ENCODE peak calls at places on chromosomes 6 and 20, in four cellular contexts. X is posterior cingulate gyrus, S is nephron progenitor cell, K is HS-5. L is an unnamed sample.

GRCh38 chr6:119140471-119141165 is 62.2 kb upstream of the FAM184A start:
- DNase-seq in X (no peak), S (no peak), K (no peak), L (no peak)

GRCh38 chr6:72530152-72530551 is 91.7 kb upstream of the KCNQ5 start:
- DNase-seq in X (no peak), S (no peak), K (no peak), L (no peak)

GRCh38 chr6:90375681-90376439 is 79.2 kb upstream of the BACH2 start:
- DNase-seq in X (no peak), S (no peak), K (peak), L (peak)

GRCh38 chr20:61185841-61186601 is 66.0 kb upstream of the CDH4 start:
- DNase-seq in X (no peak), S (no peak), K (peak), L (peak)

GRCh38 chr6:75157336-75157735 is 48.5 kb downstream of the COL12A1 start:
- DNase-seq in X (no peak), S (no peak), K (no peak), L (no peak)

GRCh38 chr6:111484655-111484974 is 1.6 kb upstream of the REV3L start:
- DNase-seq in X (no peak), S (no peak), K (no peak), L (peak)

GRCh38 chr6:43378631-43379030 is 9.2 kb upstream of the ZNF318 start:
- DNase-seq in X (no peak), S (no peak), K (no peak), L (peak)

GRCh38 chr20:34179636-34180360 is 61.4 kb upstream of the ASIP start:
- DNase-seq in X (no peak), S (no peak), K (no peak), L (peak)

GRCh38 chr20:25464501-25465204 is 57.2 kb downstream of the GINS1 start:
- DNase-seq in X (no peak), S (no peak), K (no peak), L (no peak)

GRCh38 chr20:3690413-3690812 is 8.6 kb upstream of the ADAM33 start:
- DNase-seq in X (no peak), S (no peak), K (no peak), L (no peak)

GRCh38 chr20:37380864-37381579 is 35.1 kb downstream of the SRC start:
- DNase-seq in X (peak), S (no peak), K (no peak), L (no peak)

GRCh38 chr6:113065606-113066005 is 718.5 kb downstream of the RFPL4B start:
- DNase-seq in X (no peak), S (no peak), K (no peak), L (peak)

GRCh38 chr20:25272223-25273000 is 24.5 kb downstream of the PYGB start:
- DNase-seq in X (no peak), S (no peak), K (no peak), L (no peak)

GRCh38 chr20:58084966-58085365 is 143.5 kb downstream of the ANKRD60 start:
- DNase-seq in X (no peak), S (no peak), K (no peak), L (peak)

GRCh38 chr20:32231847-32232246 is 24.2 kb downstream of the POFUT1 start:
- DNase-seq in X (no peak), S (no peak), K (no peak), L (no peak)

GRCh38 chr20:17498641-17499040 is 32.5 kb downstream of the BFSP1 start:
- DNase-seq in X (no peak), S (no peak), K (no peak), L (no peak)

GRCh38 chr6:1388927-1389790 is at the start of gene FOXF2:
- DNase-seq in X (peak), S (peak), K (no peak), L (no peak)

GRCh38 chr6:144566868-144567615 is 281.9 kb downstream of the UTRN start:
- DNase-seq in X (no peak), S (no peak), K (no peak), L (no peak)

GRCh38 chr6:33672808-33673207 is 38.7 kb downstream of the UQCC2 start:
- DNase-seq in X (no peak), S (peak), K (peak), L (peak)

GRCh38 chr20:10658051-10658823 is 15.6 kb downstream of the JAG1 start:
- DNase-seq in X (no peak), S (no peak), K (no peak), L (no peak)

GRCh38 chr6:127118505-127119360 is at the start of gene RSPO3:
- DNase-seq in X (peak), S (peak), K (peak), L (peak)

GRCh38 chr6:31350973-31351733 is 5.8 kb downstream of the HLA-B start:
- DNase-seq in X (no peak), S (no peak), K (no peak), L (no peak)

GRCh38 chr6:154572592-154572991 is 62.1 kb upstream of the CNKSR3 start:
- DNase-seq in X (no peak), S (no peak), K (no peak), L (no peak)

GRCh38 chr6:161407581-161407980 is 133.7 kb upstream of the AGPAT4 start:
- DNase-seq in X (no peak), S (no peak), K (peak), L (peak)

GRCh38 chr20:8790442-8791074 is 278.3 kb upstream of the PLCB4 start:
- DNase-seq in X (no peak), S (peak), K (peak), L (peak)

GRCh38 chr6:108778421-108779186 is 69.6 kb upstream of the ARMC2 start:
- DNase-seq in X (no peak), S (no peak), K (no peak), L (no peak)

GRCh38 chr6:82072113-82072512 is 175.4 kb downstream of the IBTK start:
- DNase-seq in X (no peak), S (no peak), K (no peak), L (no peak)

GRCh38 chr6:154096834-154097233 is 57.8 kb downstream of the OPRM1 start:
- DNase-seq in X (no peak), S (no peak), K (no peak), L (no peak)

GRCh38 chr20:19104186-19104585 is 108.3 kb upstream of the SLC24A3 start:
- DNase-seq in X (no peak), S (no peak), K (no peak), L (no peak)

GRCh38 chr6:1686117-1687098 is 76.7 kb downstream of the FOXC1 start:
- DNase-seq in X (no peak), S (no peak), K (peak), L (peak)

GRCh38 chr6:52360028-52360427 is 1.9 kb upstream of the PAQR8 start:
- DNase-seq in X (no peak), S (no peak), K (no peak), L (no peak)

GRCh38 chr6:153301602-153302001 is 170.5 kb upstream of the RGS17 start:
- DNase-seq in X (no peak), S (peak), K (no peak), L (no peak)

L was measured in renal cortical epithelial cell.